ENCODE peak calls at places on chromosomes 6 and 20, in six cellular contexts. One of them, this sample, is unnamed.

GRCh38 chr6:37752718-37753117 is 55.0 kb upstream of the MDGA1 start:
- DNase-seq in H1: no peak
- DNase-seq in HCT116: no peak
- DNase-seq in GM12878: no peak
- DNase-seq in K562: no peak
- DNase-seq in HepG2: no peak
- DNase-seq in this sample: no peak

GRCh38 chr20:2156666-2157624 is 55.3 kb downstream of the STK35 start:
- DNase-seq in H1: no peak
- DNase-seq in HepG2: peak; percentile 64
- DNase-seq in K562: no peak
- DNase-seq in HCT116: no peak
- DNase-seq in GM12878: no peak
- DNase-seq in this sample: no peak

GRCh38 chr6:55694148-55694547 is 115.2 kb upstream of the HMGCLL1 start:
- DNase-seq in HCT116: no peak
- DNase-seq in GM12878: no peak
- DNase-seq in HepG2: no peak
- DNase-seq in H1: peak; percentile 51
- DNase-seq in K562: no peak
- DNase-seq in this sample: peak; percentile 54

GRCh38 chr6:85347787-85348186 is 102.1 kb upstream of the NT5E start:
- DNase-seq in GM12878: no peak
- DNase-seq in HCT116: no peak
- DNase-seq in HepG2: no peak
- DNase-seq in H1: no peak
- DNase-seq in K562: no peak
- DNase-seq in this sample: no peak

GRCh38 chr6:45654673-45655072 is 276.9 kb upstream of the SUPT3H start:
- DNase-seq in HCT116: no peak
- DNase-seq in GM12878: no peak
- DNase-seq in HepG2: no peak
- DNase-seq in K562: no peak
- DNase-seq in H1: no peak
- DNase-seq in this sample: no peak

GRCh38 chr6:2919886-2920285 is 16.8 kb upstream of the SERPINB9 start:
- DNase-seq in K562: no peak
- DNase-seq in GM12878: no peak
- DNase-seq in HepG2: no peak
- DNase-seq in H1: peak; percentile 7
- DNase-seq in HCT116: no peak
- DNase-seq in this sample: no peak

GRCh38 chr20:31835977-31836852 is 9.2 kb downstream of the FOXS1 start:
- DNase-seq in HCT116: peak; percentile 51
- DNase-seq in HepG2: peak; percentile 59
- DNase-seq in K562: peak; percentile 90
- DNase-seq in H1: no peak
- DNase-seq in GM12878: peak; percentile 23
- DNase-seq in this sample: no peak

GRCh38 chr6:125142614-125143013 is 11.0 kb upstream of the TPD52L1 start:
- DNase-seq in GM12878: no peak
- DNase-seq in H1: no peak
- DNase-seq in HepG2: no peak
- DNase-seq in HCT116: no peak
- DNase-seq in K562: no peak
- DNase-seq in this sample: no peak

GRCh38 chr6:106574729-106575458 is 54.4 kb downstream of the RTN4IP1 start:
- DNase-seq in HCT116: peak; percentile 73
- DNase-seq in GM12878: no peak
- DNase-seq in K562: no peak
- DNase-seq in H1: no peak
- DNase-seq in HepG2: peak; percentile 77
- DNase-seq in this sample: no peak

GRCh38 chr20:16125810-16126209 is 447.4 kb downstream of the KIF16B start:
- DNase-seq in GM12878: no peak
- DNase-seq in HepG2: no peak
- DNase-seq in K562: no peak
- DNase-seq in HCT116: no peak
- DNase-seq in H1: no peak
- DNase-seq in this sample: no peak

GRCh38 chr6:163180874-163181541 is 233.5 kb upstream of the QKI start:
- DNase-seq in HCT116: peak; percentile 41
- DNase-seq in H1: peak; percentile 70
- DNase-seq in GM12878: no peak
- DNase-seq in K562: peak; percentile 33
- DNase-seq in HepG2: peak; percentile 91
- DNase-seq in this sample: peak; percentile 15

GRCh38 chr6:387293-387694 is 4.3 kb upstream of the IRF4 start:
- DNase-seq in K562: no peak
- DNase-seq in HCT116: no peak
- DNase-seq in HepG2: no peak
- DNase-seq in H1: no peak
- DNase-seq in GM12878: no peak
- DNase-seq in this sample: no peak

GRCh38 chr6:89675949-89676753 is 37.6 kb upstream of the LYRM2 start:
- DNase-seq in GM12878: no peak
- DNase-seq in HepG2: no peak
- DNase-seq in H1: no peak
- DNase-seq in HCT116: no peak
- DNase-seq in K562: no peak
- DNase-seq in this sample: no peak

GRCh38 chr6:21342496-21342895 is 251.1 kb upstream of the SOX4 start:
- DNase-seq in K562: no peak
- DNase-seq in HepG2: no peak
- DNase-seq in GM12878: no peak
- DNase-seq in H1: no peak
- DNase-seq in HCT116: no peak
- DNase-seq in this sample: no peak

GRCh38 chr6:41571066-41571780 is 25.0 kb downstream of the FOXP4 start:
- DNase-seq in GM12878: no peak
- DNase-seq in HCT116: no peak
- DNase-seq in HepG2: no peak
- DNase-seq in K562: no peak
- DNase-seq in H1: no peak
- DNase-seq in this sample: no peak

GRCh38 chr6:5582758-5583157 is 321.4 kb downstream of the FARS2 start:
- DNase-seq in H1: no peak
- DNase-seq in HCT116: no peak
- DNase-seq in GM12878: no peak
- DNase-seq in K562: no peak
- DNase-seq in HepG2: no peak
- DNase-seq in this sample: no peak

GRCh38 chr6:9398794-9399373 is 963.5 kb upstream of the SLC35B3 start:
- DNase-seq in K562: no peak
- DNase-seq in H1: no peak
- DNase-seq in HCT116: no peak
- DNase-seq in HepG2: no peak
- DNase-seq in GM12878: no peak
- DNase-seq in this sample: no peak

GRCh38 chr6:57221191-57221935 is 744 bp downstream of the RAB23 start:
- DNase-seq in GM12878: no peak
- DNase-seq in HepG2: peak; percentile 62
- DNase-seq in H1: peak; percentile 87
- DNase-seq in HCT116: peak; percentile 54
- DNase-seq in K562: peak; percentile 71
- DNase-seq in this sample: peak; percentile 54

GRCh38 chr6:94733066-94733465 is 844.3 kb upstream of the MANEA start:
- DNase-seq in GM12878: no peak
- DNase-seq in HepG2: no peak
- DNase-seq in H1: no peak
- DNase-seq in HCT116: no peak
- DNase-seq in K562: no peak
- DNase-seq in this sample: no peak

GRCh38 chr6:169223006-169223405 is 30.6 kb downstream of the THBS2 start:
- DNase-seq in GM12878: no peak
- DNase-seq in HepG2: no peak
- DNase-seq in HCT116: no peak
- DNase-seq in K562: no peak
- DNase-seq in H1: no peak
- DNase-seq in this sample: no peak

GRCh38 chr20:48751871-48752270 is 75.9 kb downstream of the PREX1 start:
- DNase-seq in H1: no peak
- DNase-seq in HCT116: no peak
- DNase-seq in K562: no peak
- DNase-seq in HepG2: no peak
- DNase-seq in GM12878: no peak
- DNase-seq in this sample: no peak

GRCh38 chr20:10324198-10324836 is 105.7 kb downstream of the SNAP25 start:
- DNase-seq in HepG2: no peak
- DNase-seq in GM12878: no peak
- DNase-seq in H1: no peak
- DNase-seq in K562: no peak
- DNase-seq in HCT116: no peak
- DNase-seq in this sample: no peak

GRCh38 chr6:134240664-134241431 is 77.1 kb downstream of the SGK1 start:
- DNase-seq in H1: no peak
- DNase-seq in GM12878: no peak
- DNase-seq in HepG2: no peak
- DNase-seq in K562: no peak
- DNase-seq in HCT116: no peak
- DNase-seq in this sample: no peak

GRCh38 chr6:167833396-167833763 is 6.7 kb downstream of the AFDN start:
- DNase-seq in HCT116: no peak
- DNase-seq in H1: no peak
- DNase-seq in GM12878: no peak
- DNase-seq in K562: no peak
- DNase-seq in HepG2: no peak
- DNase-seq in this sample: no peak

GRCh38 chr6:167829513-167829912 is 2.8 kb downstream of the AFDN start:
- DNase-seq in GM12878: no peak
- DNase-seq in H1: no peak
- DNase-seq in K562: no peak
- DNase-seq in HepG2: no peak
- DNase-seq in HCT116: no peak
- DNase-seq in this sample: no peak

GRCh38 chr6:167831281-167831680 is 4.6 kb downstream of the AFDN start:
- DNase-seq in HepG2: no peak
- DNase-seq in GM12878: no peak
- DNase-seq in HCT116: no peak
- DNase-seq in K562: no peak
- DNase-seq in H1: no peak
- DNase-seq in this sample: no peak

GRCh38 chr6:167835260-167835659 is 8.5 kb downstream of the AFDN start:
- DNase-seq in K562: no peak
- DNase-seq in H1: no peak
- DNase-seq in HCT116: no peak
- DNase-seq in HepG2: no peak
- DNase-seq in GM12878: no peak
- DNase-seq in this sample: no peak

DNA sequence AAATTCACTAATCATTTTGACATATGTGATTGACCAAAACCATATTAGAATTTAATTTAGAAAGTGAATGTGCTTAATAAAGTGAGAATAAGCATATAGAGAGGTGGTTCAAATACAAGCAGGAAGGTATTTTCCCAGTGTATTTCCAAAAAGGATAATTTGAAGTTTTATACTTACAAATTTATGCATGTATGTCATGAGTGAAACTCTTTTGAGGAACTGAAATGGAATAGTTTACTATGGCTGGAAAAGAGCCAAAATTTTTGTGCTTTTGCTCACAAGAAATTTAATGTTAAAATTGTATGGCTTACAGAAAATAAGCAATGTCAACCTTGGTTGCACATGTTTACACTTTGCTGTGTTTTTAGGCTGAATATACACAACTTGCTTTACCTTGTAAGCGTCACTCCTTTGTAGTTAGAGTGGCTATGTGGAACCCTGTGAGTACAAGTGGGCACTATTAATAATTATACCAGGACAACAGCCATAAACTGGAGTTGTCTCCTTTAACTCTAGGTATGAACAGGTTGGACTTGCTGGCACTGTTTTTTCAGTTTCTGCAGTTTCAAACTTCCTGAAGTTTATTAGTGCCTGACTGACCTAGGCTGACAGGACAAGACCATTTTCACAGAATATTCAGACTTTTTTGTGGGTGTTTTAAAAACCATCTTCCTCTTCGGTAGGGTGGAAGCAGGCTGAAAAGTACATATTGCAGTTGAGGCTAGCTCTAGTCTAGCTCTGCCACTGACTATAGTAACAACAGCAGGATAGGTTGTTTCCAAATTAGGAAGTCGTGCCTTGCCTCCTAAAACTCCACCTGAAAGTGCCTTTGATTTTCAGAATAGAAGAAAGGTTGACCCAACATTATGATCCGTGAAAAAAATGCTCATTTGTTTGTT is 6.0 kb downstream of the AFDN start:
- DNase-seq in K562: no peak
- DNase-seq in H1: no peak
- DNase-seq in HepG2: no peak
- DNase-seq in HCT116: no peak
- DNase-seq in GM12878: peak; percentile 31
- DNase-seq in this sample: no peak
- TF ChIP-seq ZNF274 in K562: no peak
- TF ChIP-seq ZNF274 in H1: no peak
- TF ChIP-seq ZNF274 in HepG2: no peak
- TF ChIP-seq ZNF274 in HCT116: no peak
- TF ChIP-seq ZNF274 in GM12878: no peak
- TF ChIP-seq ZNF274 in this sample: no peak

GRCh38 chr6:166553563-166554271 is 32.8 kb downstream of the RAMACL start:
- DNase-seq in H1: no peak
- DNase-seq in GM12878: no peak
- DNase-seq in K562: no peak
- DNase-seq in HCT116: no peak
- DNase-seq in HepG2: no peak
- DNase-seq in this sample: no peak
- H3K4me1 ChIP-seq in H1: peaks cover 7% of the 10 kb centered on the region
- H3K4me1 ChIP-seq in GM12878: no peaks in the 10 kb centered on the region
- H3K4me1 ChIP-seq in K562: peaks cover 3% of the 10 kb centered on the region
- H3K4me1 ChIP-seq in HCT116: peaks cover 20% of the 10 kb centered on the region
- H3K4me1 ChIP-seq in HepG2: no peaks in the 10 kb centered on the region
- H3K4me1 ChIP-seq in this sample: peaks cover 2% of the 10 kb centered on the region

GRCh38 chr6:112951829-112952228 is 604.7 kb downstream of the RFPL4B start:
- DNase-seq in H1: no peak
- DNase-seq in HCT116: no peak
- DNase-seq in K562: no peak
- DNase-seq in HepG2: no peak
- DNase-seq in GM12878: no peak
- DNase-seq in this sample: no peak
- TF ChIP-seq ZNF274 in H1: no peak
- TF ChIP-seq ZNF274 in HCT116: no peak
- TF ChIP-seq ZNF274 in K562: no peak
- TF ChIP-seq ZNF274 in HepG2: no peak
- TF ChIP-seq ZNF274 in GM12878: no peak
- TF ChIP-seq ZNF274 in this sample: no peak

GRCh38 chr20:24984963-24985640 is 7.4 kb downstream of the APMAP start:
- DNase-seq in K562: no peak
- DNase-seq in H1: peak; percentile 14
- DNase-seq in HCT116: no peak
- DNase-seq in GM12878: no peak
- DNase-seq in HepG2: no peak
- DNase-seq in this sample: no peak

GRCh38 chr20:24986436-24987015 is 6.0 kb downstream of the APMAP start:
- DNase-seq in HepG2: no peak
- DNase-seq in HCT116: no peak
- DNase-seq in H1: no peak
- DNase-seq in K562: no peak
- DNase-seq in GM12878: no peak
- DNase-seq in this sample: no peak

GRCh38 chr20:24983896-24984295 is 8.7 kb downstream of the APMAP start:
- DNase-seq in HepG2: no peak
- DNase-seq in HCT116: no peak
- DNase-seq in GM12878: no peak
- DNase-seq in H1: peak; percentile 11
- DNase-seq in K562: no peak
- DNase-seq in this sample: no peak

GRCh38 chr20:24987244-24987643 is 5.3 kb downstream of the APMAP start:
- DNase-seq in HepG2: peak; percentile 83
- DNase-seq in HCT116: no peak
- DNase-seq in H1: no peak
- DNase-seq in K562: no peak
- DNase-seq in GM12878: no peak
- DNase-seq in this sample: no peak

GRCh38 chr20:24985802-24986201 is 6.7 kb downstream of the APMAP start:
- DNase-seq in HepG2: no peak
- DNase-seq in K562: no peak
- DNase-seq in GM12878: no peak
- DNase-seq in H1: no peak
- DNase-seq in HCT116: no peak
- DNase-seq in this sample: no peak
- H3K4me1 ChIP-seq in HepG2: peaks cover 74% of the 10 kb centered on the region
- H3K4me1 ChIP-seq in K562: no peaks in the 10 kb centered on the region
- H3K4me1 ChIP-seq in GM12878: peaks cover 4% of the 10 kb centered on the region
- H3K4me1 ChIP-seq in H1: no peaks in the 10 kb centered on the region
- H3K4me1 ChIP-seq in HCT116: no peaks in the 10 kb centered on the region
- H3K4me1 ChIP-seq in this sample: no peaks in the 10 kb centered on the region

This sample was measured in NT2/D1.